ENCODE peak calls at places on chromosomes 5 and 9, in six cellular contexts. Z is AG04450, D is GM06990, A is left lung, K is ovary, C is omental fat pad. U is an unnamed sample.

GRCh38 chr9:108543251-108543768 is 312.5 kb downstream of the ACTL7B start:
- DNase-seq in Z (no peak), D (no peak), A (no peak), K (no peak), C (no peak), U (no peak)

GRCh38 chr5:58922392-58923171 is 339.7 kb downstream of the RAB3C start:
- DNase-seq in Z (no peak), D (no peak), A (peak), K (no peak), C (no peak), U (peak)

GRCh38 chr5:174755103-174755502 is 30.7 kb downstream of the MSX2 start:
- DNase-seq in Z (no peak), D (no peak), A (no peak), K (no peak), C (no peak), U (no peak)

GRCh38 chr5:1185652-1186350 is 15.6 kb upstream of the SLC6A19 start:
- DNase-seq in Z (no peak), D (no peak), A (peak), K (no peak), C (no peak), U (peak)

GRCh38 chr9:10875752-10876151 is 262.9 kb upstream of the PTPRD start:
- DNase-seq in Z (no peak), D (no peak), A (no peak), K (no peak), C (no peak), U (no peak)

GRCh38 chr5:54457094-54457531 is 1.6 kb downstream of the HSPB3 start:
- DNase-seq in Z (peak), D (no peak), A (no peak), K (peak), C (no peak), U (peak)

GRCh38 chr9:129252937-129253819 is 75.1 kb upstream of the IER5L start:
- DNase-seq in Z (no peak), D (no peak), A (no peak), K (no peak), C (no peak), U (peak)

GRCh38 chr5:142783601-142784291 is 13.6 kb downstream of the ARHGAP26 start:
- DNase-seq in Z (no peak), D (no peak), A (peak), K (peak), C (no peak), U (no peak)

GRCh38 chr5:16539169-16539666 is 73.6 kb upstream of the ZNF622 start:
- DNase-seq in Z (no peak), D (no peak), A (no peak), K (no peak), C (peak), U (no peak)

GRCh38 chr9:303502-303901 is 88.8 kb downstream of the DOCK8 start:
- DNase-seq in Z (no peak), D (no peak), A (no peak), K (no peak), C (no peak), U (no peak)

GRCh38 chr5:177067491-177067890 is 19.2 kb upstream of the FGFR4 start:
- DNase-seq in Z (no peak), D (no peak), A (no peak), K (no peak), C (no peak), U (no peak)

GRCh38 chr5:141686648-141687416 is 4.8 kb upstream of the ARAP3 start:
- DNase-seq in Z (no peak), D (no peak), A (no peak), K (no peak), C (no peak), U (no peak)

GRCh38 chr5:142176255-142176654 is 67.7 kb downstream of the NDFIP1 start:
- DNase-seq in Z (no peak), D (no peak), A (no peak), K (no peak), C (no peak), U (no peak)

GRCh38 chr9:130189840-130190239 is 17.6 kb downstream of the NCS1 start:
- DNase-seq in Z (peak), D (no peak), A (no peak), K (no peak), C (no peak), U (no peak)

GRCh38 chr5:59728356-59728755 is 165.2 kb downstream of the PDE4D start:
- DNase-seq in Z (no peak), D (no peak), A (no peak), K (no peak), C (no peak), U (no peak)

GRCh38 chr5:9062873-9063272 is 483.0 kb downstream of the SEMA5A start:
- DNase-seq in Z (no peak), D (peak), A (no peak), K (no peak), C (no peak), U (no peak)
- TF ChIP-seq CTCF in Z (no peak), D (no peak), A (no peak), K (no peak), C (no peak), U (no peak)

GRCh38 chr5:111277061-111277460 is 52.9 kb downstream of the CAMK4 start:
- DNase-seq in Z (no peak), D (no peak), A (no peak), K (no peak), C (no peak), U (no peak)

GRCh38 chr5:111280282-111280901 is 56.2 kb downstream of the CAMK4 start:
- DNase-seq in Z (no peak), D (no peak), A (no peak), K (no peak), C (no peak), U (no peak)

GRCh38 chr5:111282798-111283197 is 58.6 kb downstream of the CAMK4 start:
- DNase-seq in Z (no peak), D (no peak), A (no peak), K (no peak), C (no peak), U (no peak)

DNA sequence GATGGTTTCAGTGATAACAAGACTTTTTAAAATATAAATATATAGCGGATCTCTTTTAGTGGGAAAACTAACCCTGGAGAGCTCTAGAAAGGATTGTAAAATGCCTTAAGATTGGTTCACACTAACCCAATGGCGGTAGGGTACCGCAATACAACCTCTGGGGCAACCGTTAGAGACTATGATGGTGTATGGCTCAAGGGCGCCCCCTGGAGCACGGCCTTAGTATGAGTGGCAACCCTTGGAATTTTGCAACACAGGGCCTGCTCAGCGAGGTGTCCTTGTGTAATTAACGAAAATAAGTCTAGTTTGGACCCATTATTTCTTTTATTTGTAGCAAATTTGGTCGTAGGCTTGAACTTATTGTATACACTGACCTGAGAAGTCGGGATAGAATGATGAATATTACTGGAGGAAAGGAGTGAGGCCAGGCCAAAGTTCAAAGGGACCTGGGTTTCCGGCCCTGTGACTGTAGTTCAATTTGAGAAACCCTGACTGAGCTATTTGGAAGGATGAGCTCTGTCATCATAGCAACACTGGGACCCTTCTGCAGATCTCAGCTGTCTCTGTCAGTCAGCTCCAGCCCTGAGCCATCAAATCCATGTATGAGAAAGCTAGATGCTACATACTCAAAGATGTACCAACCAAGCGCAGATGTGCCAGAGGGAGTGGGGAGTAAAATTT is 54.8 kb downstream of the CAMK4 start:
- DNase-seq in Z (no peak), D (peak), A (peak), K (no peak), C (peak), U (no peak)
- TF ChIP-seq CTCF in Z (peak), D (peak), A (peak), K (no peak), C (no peak), U (peak)

GRCh38 chr5:66724740-66725139 is 128.5 kb downstream of the MAST4 start:
- DNase-seq in Z (no peak), D (no peak), A (no peak), K (no peak), C (no peak), U (no peak)
- TF ChIP-seq CTCF in Z (peak), D (peak), A (no peak), K (no peak), C (no peak), U (no peak)

GRCh38 chr9:124894741-124895170 is 32.8 kb downstream of the ARPC5L start:
- DNase-seq in Z (no peak), D (no peak), A (no peak), K (no peak), C (no peak), U (no peak)
- TF ChIP-seq CTCF in Z (peak), D (peak), A (no peak), K (no peak), C (no peak), U (peak)

GRCh38 chr5:119451561-119451960 is 736 bp upstream of the HSD17B4 start:
- DNase-seq in Z (no peak), D (no peak), A (no peak), K (no peak), C (no peak), U (no peak)
- TF ChIP-seq CTCF in Z (no peak), D (no peak), A (no peak), K (no peak), C (no peak), U (no peak)